ENCODE peak calls at places on chromosomes 16 and 17, in eight cellular contexts. S is Caki2, D is GOT3, Q is HTR-8/SVneo, T is right cardiac atrium, L is HFF-Myc, P is NB4, A is nephron progenitor cell. K is an unnamed sample.

GRCh38 chr16:53754938-53755910 is 51.3 kb downstream of the FTO start:
- DNase-seq in S (peak; percentile 93), D (no peak), Q (no peak), T (no peak), L (no peak), P (no peak), A (no peak), K (no peak)

GRCh38 chr17:37118738-37119137 is 170.0 kb downstream of the AATF start:
- DNase-seq in S (no peak), D (no peak), Q (no peak), T (no peak), L (no peak), P (no peak), A (no peak), K (no peak)

GRCh38 chr16:8955828-8956227 is 7.9 kb downstream of the USP7 start:
- DNase-seq in S (no peak), D (no peak), Q (no peak), T (no peak), L (no peak), P (no peak), A (no peak), K (no peak)

GRCh38 chr16:17452931-17453330 is 17.8 kb downstream of the XYLT1 start:
- DNase-seq in S (no peak), D (no peak), Q (no peak), T (no peak), L (no peak), P (no peak), A (no peak), K (no peak)

GRCh38 chr17:70313031-70313430 is 143.7 kb downstream of the KCNJ2 start:
- DNase-seq in S (no peak), D (no peak), Q (no peak), T (no peak), L (no peak), P (no peak), A (no peak), K (no peak)

GRCh38 chr17:7841309-7841621 is 7.2 kb downstream of the KDM6B start:
- DNase-seq in S (no peak), D (no peak), Q (no peak), T (no peak), L (no peak), P (no peak), A (no peak), K (no peak)

GRCh38 chr16:2897110-2897509 is 14.1 kb downstream of the FLYWCH2 start:
- DNase-seq in S (no peak), D (no peak), Q (no peak), T (peak; percentile 29), L (no peak), P (peak; percentile 74), A (no peak), K (no peak)

GRCh38 chr16:67411339-67411738 is 4.9 kb downstream of the ZDHHC1 start:
- DNase-seq in S (no peak), D (no peak), Q (no peak), T (no peak), L (no peak), P (no peak), A (no peak), K (no peak)

GRCh38 chr16:11196286-11196828 is 59.6 kb downstream of the SOCS1 start:
- DNase-seq in S (no peak), D (no peak), Q (no peak), T (no peak), L (peak; percentile 59), P (no peak), A (no peak), K (no peak)

GRCh38 chr17:82970818-82971610 is 108.4 kb upstream of the METRNL start:
- DNase-seq in S (no peak), D (no peak), Q (no peak), T (peak; percentile 24), L (no peak), P (no peak), A (no peak), K (no peak)

GRCh38 chr16:19138601-19139000 is 24.8 kb downstream of the ITPRIPL2 start:
- DNase-seq in S (no peak), D (no peak), Q (peak; percentile 48), T (peak; percentile 86), L (peak; percentile 60), P (no peak), A (peak; percentile 13), K (no peak)

GRCh38 chr16:30051518-30051917 is 14.0 kb upstream of the ALDOA start:
- DNase-seq in S (no peak), D (no peak), Q (no peak), T (no peak), L (no peak), P (no peak), A (no peak), K (no peak)

GRCh38 chr16:82748026-82748425 is 121.3 kb downstream of the CDH13 start:
- DNase-seq in S (no peak), D (no peak), Q (no peak), T (peak; percentile 77), L (no peak), P (no peak), A (no peak), K (no peak)

GRCh38 chr16:50272111-50272571 is 5.8 kb downstream of the ADCY7 start:
- DNase-seq in S (no peak), D (no peak), Q (no peak), T (peak; percentile 44), L (no peak), P (no peak), A (no peak), K (no peak)

GRCh38 chr17:9079461-9080103 is 58.3 kb downstream of the NTN1 start:
- DNase-seq in S (no peak), D (no peak), Q (no peak), T (no peak), L (no peak), P (peak; percentile 13), A (no peak), K (no peak)

GRCh38 chr16:12758031-12758669 is 45.5 kb downstream of the CPPED1 start:
- DNase-seq in S (peak; percentile 10), D (no peak), Q (no peak), T (no peak), L (no peak), P (no peak), A (no peak), K (no peak)

GRCh38 chr17:6572997-6573396 is 16.6 kb upstream of the PITPNM3 start:
- DNase-seq in S (no peak), D (no peak), Q (no peak), T (no peak), L (no peak), P (no peak), A (no peak), K (no peak)

GRCh38 chr16:72787519-72788268 is 260.2 kb downstream of the ZFHX3 start:
- DNase-seq in S (no peak), D (peak; percentile 51), Q (peak; percentile 81), T (peak; percentile 84), L (peak; percentile 16), P (peak; percentile 96), A (peak; percentile 70), K (peak; percentile 77)

GRCh38 chr16:27080870-27081269 is 14.1 kb downstream of the C16orf82 start:
- DNase-seq in S (no peak), D (no peak), Q (no peak), T (no peak), L (no peak), P (no peak), A (no peak), K (no peak)

GRCh38 chr16:66539628-66540469 is 10.1 kb downstream of the TK2 start:
- DNase-seq in S (peak; percentile 61), D (no peak), Q (no peak), T (no peak), L (no peak), P (no peak), A (no peak), K (no peak)

GRCh38 chr17:36880506-36880905 is 56.8 kb upstream of the LHX1 start:
- DNase-seq in S (peak; percentile 21), D (no peak), Q (no peak), T (no peak), L (no peak), P (no peak), A (no peak), K (no peak)

GRCh38 chr17:29461807-29462206 is 71.6 kb downstream of the TAOK1 start:
- DNase-seq in S (no peak), D (no peak), Q (no peak), T (no peak), L (no peak), P (no peak), A (no peak), K (no peak)

GRCh38 chr16:31568577-31569359 is 41.1 kb downstream of the AHSP start:
- DNase-seq in S (no peak), D (no peak), Q (no peak), T (peak; percentile 57), L (no peak), P (no peak), A (peak; percentile 8), K (no peak)

GRCh38 chr17:40556198-40556661 is 9.0 kb downstream of the CCR7 start:
- DNase-seq in S (no peak), D (no peak), Q (no peak), T (no peak), L (no peak), P (no peak), A (no peak), K (no peak)

GRCh38 chr17:81553616-81554181 is 1.5 kb upstream of the FAAP100 start:
- DNase-seq in S (peak; percentile 69), D (peak; percentile 71), Q (peak; percentile 85), T (peak; percentile 75), L (peak; percentile 89), P (peak; percentile 67), A (peak; percentile 38), K (peak; percentile 77)

GRCh38 chr17:70109497-70109896 is 34.5 kb downstream of the KCNJ16 start:
- DNase-seq in S (peak; percentile 86), D (no peak), Q (no peak), T (no peak), L (no peak), P (no peak), A (no peak), K (no peak)

GRCh38 chr17:27520571-27521185 is 64.4 kb downstream of the KSR1 start:
- DNase-seq in S (no peak), D (no peak), Q (no peak), T (no peak), L (no peak), P (no peak), A (no peak), K (no peak)

GRCh38 chr16:84275562-84276151 is 19.0 kb upstream of the WFDC1 start:
- DNase-seq in S (no peak), D (no peak), Q (no peak), T (no peak), L (no peak), P (no peak), A (no peak), K (no peak)

GRCh38 chr17:1324201-1324750 is 44.8 kb downstream of the TRARG1 start:
- DNase-seq in S (no peak), D (no peak), Q (no peak), T (no peak), L (no peak), P (no peak), A (no peak), K (no peak)

GRCh38 chr16:64250866-64251265 is 871.0 kb downstream of the CDH11 start:
- DNase-seq in S (no peak), D (no peak), Q (no peak), T (peak; percentile 55), L (no peak), P (no peak), A (no peak), K (no peak)

GRCh38 chr17:79109584-79109983 is 35.0 kb downstream of the ENGASE start:
- DNase-seq in S (no peak), D (no peak), Q (peak; percentile 29), T (no peak), L (no peak), P (no peak), A (no peak), K (no peak)